ENCODE peak calls at places on chromosomes 11 and 22, in four cellular contexts. U is Panc1; E is CD8-positive, alpha-beta memory T cell; Y is mucosa of descending colon. K is an unnamed sample.

GRCh38 chr22:32338757-32339156 is 18.9 kb upstream of the RFPL3 start:
- DNase-seq in Y (no peak), E (no peak), U (no peak), K (no peak)

GRCh38 chr11:77503006-77503405 is 29.1 kb upstream of the PAK1 start:
- DNase-seq in E (no peak), U (no peak), Y (no peak), K (no peak)

GRCh38 chr11:62600367-62601113 is 1.1 kb downstream of the MTA2 start:
- DNase-seq in U (no peak), Y (no peak), E (no peak), K (no peak)

GRCh38 chr11:47179655-47179991 is 2.9 kb upstream of the ARFGAP2 start:
- DNase-seq in Y (peak), U (no peak), E (no peak), K (no peak)

GRCh38 chr11:6531267-6531752 is 34.2 kb downstream of the DNHD1 start:
- DNase-seq in U (peak), E (no peak), Y (peak), K (no peak)

GRCh38 chr11:19954899-19955298 is 205.4 kb downstream of the DBX1 start:
- DNase-seq in U (no peak), Y (no peak), E (no peak), K (no peak)

GRCh38 chr11:36034572-36035331 is 90.9 kb downstream of the LDLRAD3 start:
- DNase-seq in U (no peak), E (no peak), Y (no peak), K (peak)

GRCh38 chr11:33258631-33259184 is 1.5 kb downstream of the HIPK3 start:
- DNase-seq in U (peak), Y (no peak), E (no peak), K (peak)

GRCh38 chr22:37925767-37926166 is 19.7 kb downstream of the MICALL1 start:
- DNase-seq in U (no peak), Y (no peak), E (no peak), K (no peak)

GRCh38 chr11:12600829-12601228 is 73.4 kb upstream of the TEAD1 start:
- DNase-seq in U (no peak), E (no peak), Y (peak), K (no peak)

GRCh38 chr11:9974375-9974774 is 310.5 kb downstream of the SWAP70 start:
- DNase-seq in U (no peak), Y (no peak), E (no peak), K (no peak)

GRCh38 chr11:104619751-104620150 is 278.5 kb downstream of the CASP12 start:
- DNase-seq in Y (no peak), U (no peak), E (no peak), K (peak)

GRCh38 chr11:34863048-34863447 is 53.1 kb downstream of the APIP start:
- DNase-seq in Y (no peak), E (no peak), U (no peak), K (no peak)

GRCh38 chr11:128582496-128583366 is 4.6 kb downstream of the ETS1 start:
- DNase-seq in E (no peak), Y (no peak), U (peak), K (peak)

GRCh38 chr11:106724293-106724892 is 293.9 kb downstream of the GUCY1A2 start:
- DNase-seq in E (no peak), Y (no peak), U (no peak), K (no peak)

GRCh38 chr22:48798281-48799226 is 1029.1 kb downstream of the BRD1 start:
- DNase-seq in Y (no peak), U (no peak), E (no peak), K (no peak)

GRCh38 chr22:49307071-49307830 is 520.4 kb downstream of the BRD1 start:
- DNase-seq in Y (no peak), E (no peak), U (no peak), K (no peak)

GRCh38 chr11:119615003-119615878 is 113.8 kb downstream of the NECTIN1 start:
- DNase-seq in U (peak), E (no peak), Y (peak), K (peak)

GRCh38 chr11:70745936-70746335 is 347.6 kb downstream of the CTTN start:
- DNase-seq in E (no peak), Y (no peak), U (no peak), K (no peak)

GRCh38 chr22:50571264-50572175 is 6.7 kb downstream of the CPT1B start:
- DNase-seq in U (no peak), E (no peak), Y (no peak), K (no peak)

GRCh38 chr22:44755956-44756361 is 3.6 kb downstream of the ARHGAP8 start:
- DNase-seq in U (no peak), Y (peak), E (no peak), K (no peak)

GRCh38 chr11:15839061-15839460 is 517.3 kb downstream of the SOX6 start:
- DNase-seq in E (no peak), U (no peak), Y (no peak), K (no peak)

GRCh38 chr11:26847459-26847858 is 125.6 kb upstream of the SLC5A12 start:
- DNase-seq in Y (no peak), U (no peak), E (no peak), K (no peak)

GRCh38 chr11:102802341-102802740 is 4.4 kb upstream of the MMP1 start:
- DNase-seq in U (no peak), E (no peak), Y (no peak), K (no peak)

GRCh38 chr11:118878187-118878586 is 5.5 kb upstream of the CXCR5 start:
- DNase-seq in U (no peak), Y (no peak), E (no peak), K (no peak)

GRCh38 chr11:44110231-44110679 is 14.8 kb downstream of the EXT2 start:
- DNase-seq in Y (peak), U (no peak), E (peak), K (no peak)

GRCh38 chr11:113192121-113192925 is 122.1 kb upstream of the TTC12 start:
- DNase-seq in Y (no peak), E (no peak), U (no peak), K (no peak)

DNA sequence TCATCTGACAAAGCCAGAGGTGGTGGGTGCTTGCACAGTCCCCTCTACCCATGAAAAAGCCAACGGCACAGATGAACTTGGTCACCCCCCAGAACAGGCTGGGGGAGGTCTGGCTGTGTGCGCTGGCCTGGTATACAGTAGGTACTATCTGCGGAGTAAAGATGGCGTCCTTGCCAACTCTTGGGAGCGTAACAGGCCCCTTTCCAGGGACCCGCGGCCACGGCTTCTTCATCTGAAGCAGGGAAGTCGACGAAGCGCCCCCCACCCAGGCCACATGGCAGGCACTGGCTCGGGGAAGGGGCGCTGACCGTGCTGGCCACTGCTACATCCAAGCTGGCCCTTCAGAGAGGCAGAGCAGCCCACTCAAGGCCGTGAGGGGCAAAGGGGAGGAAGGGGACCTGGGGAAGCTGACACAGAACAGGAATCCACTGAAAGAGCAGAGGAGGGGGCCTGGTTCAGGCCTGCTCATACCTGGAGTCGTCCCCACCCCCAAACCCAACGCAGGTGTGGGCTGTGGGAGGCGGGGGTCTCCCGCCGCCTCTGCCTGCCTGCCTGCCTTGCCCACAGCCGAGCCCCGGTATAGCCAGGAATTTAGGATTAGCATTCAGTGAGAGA is 75.7 kb downstream of the CELSR1 start:
- DNase-seq in U (no peak), Y (no peak), E (no peak), K (no peak)
- H3K4me3 ChIP-seq in U (no peak), Y (no peak), E (no peak), K (no peak)

DNA sequence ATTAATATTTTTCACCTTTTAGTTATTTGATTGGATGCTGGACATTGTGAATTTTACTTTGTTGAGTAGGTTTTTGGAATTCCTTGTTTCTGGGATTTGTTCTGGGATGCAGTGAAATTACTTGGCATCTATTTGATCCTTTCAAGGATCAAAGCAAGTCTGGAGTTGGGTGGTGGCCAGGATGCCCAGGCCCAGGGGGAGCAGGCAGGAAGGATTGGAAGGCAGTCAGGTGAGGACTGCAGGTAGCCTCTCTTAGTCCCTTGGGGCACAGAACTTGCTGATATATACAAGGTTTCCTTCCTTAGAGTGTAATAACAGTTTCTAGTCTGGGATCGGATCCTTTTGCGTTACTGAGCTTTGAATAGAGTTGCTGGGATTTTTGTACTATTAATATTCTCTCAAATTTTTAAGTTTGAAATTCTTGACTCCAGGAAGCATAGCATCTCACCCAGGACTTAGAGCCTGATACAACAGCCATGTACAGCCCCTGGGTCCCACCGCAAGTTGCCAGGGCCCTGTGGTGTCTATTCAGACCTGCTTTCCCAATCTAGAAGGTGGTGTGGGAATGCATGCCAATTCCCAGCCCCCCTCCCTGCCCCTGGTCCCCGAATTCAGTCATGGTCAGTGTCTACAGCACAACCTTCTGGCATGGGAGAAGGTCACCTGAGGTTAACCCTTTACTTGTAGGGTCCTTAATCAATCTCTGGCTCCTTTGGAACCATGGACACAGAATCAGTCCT is 6.1 kb downstream of the ZNF74 start:
- DNase-seq in U (no peak), Y (no peak), E (no peak), K (no peak)
- H3K4me3 ChIP-seq in U (no peak), Y (no peak), E (no peak), K (no peak)

GRCh38 chr22:25853078-25853477 is 111.1 kb downstream of the MYO18B start:
- DNase-seq in U (no peak), Y (no peak), E (no peak), K (no peak)
- H3K4me3 ChIP-seq in U (no peak), Y (no peak), E (no peak), K (no peak)

GRCh38 chr11:133064152-133064877 is 468.0 kb downstream of the OPCML start:
- DNase-seq in E (no peak), U (no peak), Y (peak), K (no peak)
- H3K4me3 ChIP-seq in E (no peak), U (peak), Y (peak), K (peak)

DNA sequence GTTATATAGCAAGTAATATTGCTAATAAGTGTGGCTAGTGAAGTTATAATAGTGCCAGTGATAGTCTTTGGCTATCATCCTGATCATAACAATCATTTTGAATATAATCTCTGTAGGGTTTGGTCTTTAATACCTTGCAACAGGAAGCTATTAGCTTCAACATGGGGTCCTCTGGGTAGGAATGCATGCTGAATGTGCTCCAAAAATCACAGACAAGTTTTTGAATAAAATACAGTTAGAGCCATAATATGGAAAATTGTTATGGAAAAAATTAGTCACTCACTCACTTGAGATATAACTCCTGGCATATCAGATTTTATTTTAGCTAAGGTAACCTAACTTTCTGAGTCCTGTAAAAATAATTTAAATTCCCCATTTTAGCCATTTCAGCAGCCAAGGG is 95.4 kb upstream of the MTMR2 start:
- DNase-seq in Y (no peak), E (no peak), U (no peak), K (no peak)
- H3K4me3 ChIP-seq in Y (no peak), E (no peak), U (no peak), K (no peak)

DNA sequence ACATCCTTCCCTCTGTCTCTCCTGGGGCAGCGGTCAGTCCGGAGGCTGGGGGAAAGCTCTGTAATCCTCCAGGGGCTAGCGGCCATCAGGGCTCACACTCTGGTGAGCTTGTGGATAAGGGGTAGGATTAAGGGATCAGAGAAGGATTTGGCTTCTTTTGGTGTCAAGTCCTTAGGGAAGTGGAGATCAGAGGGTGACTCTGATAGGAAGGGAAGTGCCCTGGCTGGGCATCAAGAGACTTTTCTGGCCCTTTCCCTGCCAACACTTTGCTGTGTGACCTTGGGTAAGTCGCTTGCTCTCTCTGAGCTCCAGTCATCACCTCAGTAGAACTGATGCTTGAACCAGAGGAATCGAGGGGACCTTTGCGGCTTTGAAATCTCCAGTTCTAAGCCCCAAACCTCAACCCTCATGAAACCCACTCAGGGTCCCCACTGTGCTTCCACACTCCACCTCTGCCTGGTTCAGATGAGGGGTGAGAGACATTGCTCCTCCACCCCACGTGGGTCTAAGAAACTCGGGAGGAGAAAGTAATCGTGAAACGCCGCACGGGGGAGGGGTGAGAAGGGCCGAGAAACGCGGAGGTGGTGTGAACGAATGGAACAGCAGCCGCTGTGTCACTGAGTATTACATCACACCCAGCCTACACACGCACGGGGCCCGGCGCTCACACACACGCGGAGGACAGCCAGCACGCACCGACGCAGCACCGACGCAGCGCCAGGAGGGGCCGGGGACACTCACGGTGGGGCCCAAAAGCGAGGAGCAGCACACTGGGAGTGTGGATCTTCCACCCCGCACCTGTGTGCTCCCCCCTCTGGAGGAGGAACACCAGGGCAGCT is 4.2 kb downstream of the RTN4RL2 start:
- DNase-seq in U (no peak), E (no peak), Y (no peak), K (no peak)
- H3K4me3 ChIP-seq in U (no peak), E (no peak), Y (no peak), K (no peak)

GRCh38 chr22:42747701-42748513 is 27.2 kb upstream of the A4GALT start:
- DNase-seq in E (no peak), Y (no peak), U (no peak), K (no peak)

GRCh38 chr22:42742940-42743339 is 22.3 kb upstream of the A4GALT start:
- DNase-seq in Y (no peak), U (no peak), E (no peak), K (no peak)

GRCh38 chr22:42745118-42745517 is 24.4 kb upstream of the A4GALT start:
- DNase-seq in Y (no peak), U (no peak), E (no peak), K (no peak)

GRCh38 chr22:42743501-42743991 is 22.9 kb upstream of the A4GALT start:
- DNase-seq in Y (peak), E (no peak), U (no peak), K (no peak)
- H3K4me3 ChIP-seq in Y (no peak), E (no peak), U (no peak), K (no peak)

GRCh38 chr22:47044722-47045545 is 282.5 kb downstream of the TBC1D22A start:
- DNase-seq in Y (no peak), E (no peak), U (no peak), K (no peak)

GRCh38 chr22:47042116-47042825 is 279.8 kb downstream of the TBC1D22A start:
- DNase-seq in Y (no peak), E (no peak), U (no peak), K (no peak)

GRCh38 chr22:47045691-47046410 is 283.4 kb downstream of the TBC1D22A start:
- DNase-seq in U (no peak), Y (no peak), E (no peak), K (no peak)

GRCh38 chr22:47042861-47043496 is 280.5 kb downstream of the TBC1D22A start:
- DNase-seq in Y (no peak), U (no peak), E (no peak), K (no peak)

GRCh38 chr22:47043835-47044721 is 281.6 kb downstream of the TBC1D22A start:
- DNase-seq in E (no peak), U (no peak), Y (peak), K (peak)
- H3K4me3 ChIP-seq in E (no peak), U (no peak), Y (no peak), K (peak)

GRCh38 chr22:19522881-19523239 is 1.4 kb downstream of the CLDN5 start:
- DNase-seq in Y (no peak), E (no peak), U (no peak), K (no peak)

GRCh38 chr22:19525116-19525660 is 978 bp upstream of the CLDN5 start:
- DNase-seq in Y (no peak), E (no peak), U (no peak), K (no peak)

GRCh38 chr22:19524170-19525115 is at the start of gene CLDN5:
- DNase-seq in U (no peak), E (no peak), Y (peak), K (no peak)

GRCh38 chr22:19522190-19522880 is 1.9 kb downstream of the CLDN5 start:
- DNase-seq in U (no peak), E (no peak), Y (no peak), K (no peak)

GRCh38 chr22:19523240-19524169 is 705 bp downstream of the CLDN5 start:
- DNase-seq in Y (no peak), E (no peak), U (no peak), K (no peak)
- H3K4me3 ChIP-seq in Y (no peak), E (peak), U (peak), K (no peak)